ENCODE peak calls at places on chromosome 6, in six cellular contexts. U, I, W, G, N and K are unnamed samples.

GRCh38 chr6:11277275-11278206 is 45.1 kb upstream of the NEDD9 start:
- DNase-seq in U (peak; percentile 59), G (peak; percentile 88), W (no peak), I (no peak), N (no peak), K (no peak)

GRCh38 chr6:110534731-110535164 is 58.3 kb upstream of the SLC22A16 start:
- DNase-seq in I (peak; percentile 75), W (no peak), U (no peak), N (no peak), G (no peak), K (no peak)

GRCh38 chr6:101114703-101115102 is 233.6 kb upstream of the ASCC3 start:
- DNase-seq in W (no peak), U (peak; percentile 2), G (peak; percentile 49), I (peak; percentile 60), N (no peak), K (no peak)

GRCh38 chr6:143374014-143374413 is 76.5 kb downstream of the ADAT2 start:
- DNase-seq in W (no peak), G (no peak), I (no peak), U (no peak), N (no peak), K (no peak)

GRCh38 chr6:145491126-145491525 is 244.2 kb downstream of the EPM2A start:
- DNase-seq in I (no peak), N (peak; percentile 27), W (no peak), U (no peak), G (peak; percentile 41), K (no peak)

GRCh38 chr6:429515-430121 is 38.1 kb downstream of the IRF4 start:
- DNase-seq in I (no peak), W (no peak), U (no peak), G (no peak), N (no peak), K (no peak)

GRCh38 chr6:39214120-39214813 is 15.0 kb downstream of the KCNK5 start:
- DNase-seq in I (no peak), W (no peak), G (no peak), N (no peak), U (no peak), K (no peak)

GRCh38 chr6:122399348-122400120 is at the start of gene HSF2:
- DNase-seq in N (peak; percentile 99), I (peak; percentile 97), W (peak; percentile 98), G (peak; percentile 98), U (peak; percentile 93), K (peak; percentile 94)

GRCh38 chr6:50380409-50381105 is 330.8 kb upstream of the DEFB112 start:
- DNase-seq in G (no peak), U (no peak), W (no peak), I (no peak), N (no peak), K (no peak)

GRCh38 chr6:61809004-61809595 is 476.9 kb downstream of the KHDRBS2 start:
- DNase-seq in W (no peak), U (no peak), G (peak; percentile 60), I (peak; percentile 49), N (no peak), K (no peak)

GRCh38 chr6:119347466-119348307 is 1.9 kb downstream of the MAN1A1 start:
- DNase-seq in U (peak; percentile 47), I (no peak), W (peak; percentile 91), N (peak; percentile 73), G (peak; percentile 9), K (no peak)

GRCh38 chr6:24897186-24897585 is 38.6 kb downstream of the RIPOR2 start:
- DNase-seq in W (no peak), U (no peak), I (no peak), N (no peak), G (no peak), K (no peak)

GRCh38 chr6:33091957-33092356 is 16.2 kb downstream of the HLA-DPB1 start:
- DNase-seq in I (peak; percentile 20), U (no peak), G (peak; percentile 89), N (no peak), W (no peak), K (no peak)

GRCh38 chr6:84635081-84635745 is 129.2 kb downstream of the TBX18 start:
- DNase-seq in W (no peak), U (no peak), I (no peak), G (no peak), N (no peak), K (no peak)

GRCh38 chr6:65708162-65708561 is 1.1 kb upstream of the EYS start:
- DNase-seq in G (no peak), W (no peak), U (no peak), I (no peak), N (no peak), K (no peak)

GRCh38 chr6:56961151-56961550 is 6.2 kb downstream of the BEND6 start:
- DNase-seq in W (no peak), G (no peak), N (no peak), I (peak; percentile 33), U (no peak), K (no peak)

GRCh38 chr6:42704251-42704936 is 18.0 kb downstream of the PRPH2 start:
- DNase-seq in U (no peak), I (no peak), W (no peak), G (peak; percentile 77), N (no peak), K (no peak)

GRCh38 chr6:164069352-164070022 is 655.0 kb downstream of the QKI start:
- DNase-seq in U (no peak), W (no peak), G (no peak), I (peak; percentile 2), N (no peak), K (no peak)

GRCh38 chr6:30087876-30088275 is 12.3 kb upstream of the RNF39 start:
- DNase-seq in U (no peak), W (no peak), G (no peak), N (no peak), I (no peak), K (no peak)

GRCh38 chr6:111951439-111952140 is 78.3 kb upstream of the FYN start:
- DNase-seq in W (no peak), N (no peak), U (no peak), G (no peak), I (no peak), K (no peak)

GRCh38 chr6:1311400-1312192 is at the start of gene FOXQ1:
- DNase-seq in W (peak; percentile 56), N (no peak), I (peak; percentile 45), U (no peak), G (peak; percentile 77), K (peak; percentile 60)

GRCh38 chr6:37663016-37663810 is 34.5 kb downstream of the MDGA1 start:
- DNase-seq in I (no peak), U (no peak), G (no peak), W (no peak), N (no peak), K (peak; percentile 6)

GRCh38 chr6:157774153-157775135 is 48.6 kb upstream of the SNX9 start:
- DNase-seq in W (no peak), U (no peak), N (no peak), I (no peak), G (no peak), K (peak; percentile 21)

GRCh38 chr6:157779705-157780604 is 43.1 kb upstream of the SNX9 start:
- DNase-seq in W (no peak), N (no peak), G (no peak), U (no peak), I (no peak), K (no peak)

GRCh38 chr6:157778719-157779118 is 44.3 kb upstream of the SNX9 start:
- DNase-seq in W (no peak), U (no peak), I (no peak), N (no peak), G (no peak), K (no peak)

GRCh38 chr6:157775376-157775775 is 47.7 kb upstream of the SNX9 start:
- DNase-seq in G (no peak), N (no peak), U (no peak), I (no peak), W (no peak), K (no peak)

DNA sequence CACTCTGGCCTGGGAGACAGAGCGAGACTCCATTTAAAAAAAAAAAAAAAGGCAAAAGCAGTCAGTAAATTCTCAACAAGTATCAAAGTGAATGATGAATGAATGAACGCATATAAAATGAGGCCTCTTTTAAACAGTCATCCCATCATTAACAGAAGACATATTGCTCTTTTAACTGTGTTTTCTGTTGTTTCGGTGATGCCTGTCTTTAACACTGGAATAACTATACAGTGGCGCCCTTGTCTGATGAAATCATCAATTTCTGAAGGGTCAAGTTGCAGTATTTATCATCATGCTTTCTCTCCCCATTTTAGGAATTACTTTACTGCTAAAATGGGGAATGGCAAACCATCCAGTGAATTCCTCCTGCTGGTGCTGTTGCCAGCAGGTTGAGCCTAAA is 45.7 kb upstream of the SNX9 start:
- DNase-seq in U (no peak), I (no peak), W (no peak), N (no peak), G (no peak), K (no peak)
- TF ChIP-seq CTCF in U (no peak), I (no peak), W (no peak), N (no peak), G (no peak), K (no peak)

DNA sequence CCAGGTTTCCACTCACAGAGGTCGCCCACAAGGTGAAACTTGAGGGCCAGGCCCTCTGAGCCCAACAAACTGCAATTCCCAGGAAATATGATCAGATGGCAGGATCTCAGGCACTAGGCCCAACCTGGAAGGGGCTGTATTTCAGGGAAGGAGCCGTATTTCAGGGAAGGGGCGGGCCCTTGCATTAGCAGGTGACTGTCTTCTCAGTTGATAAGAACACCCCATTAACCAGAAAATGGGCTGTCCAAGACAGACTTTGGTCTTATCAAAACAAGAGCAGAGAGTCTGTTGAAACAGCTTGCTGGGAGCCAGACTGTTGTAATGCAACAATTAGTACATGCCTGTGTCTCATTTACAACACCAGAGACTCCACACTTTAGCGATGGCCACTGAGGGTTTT is 10.9 kb upstream of the BNIP5 start:
- DNase-seq in W (no peak), U (no peak), I (no peak), G (no peak), N (no peak), K (no peak)
- TF ChIP-seq CTCF in W (no peak), U (no peak), I (no peak), G (no peak), N (no peak), K (no peak)

DNA sequence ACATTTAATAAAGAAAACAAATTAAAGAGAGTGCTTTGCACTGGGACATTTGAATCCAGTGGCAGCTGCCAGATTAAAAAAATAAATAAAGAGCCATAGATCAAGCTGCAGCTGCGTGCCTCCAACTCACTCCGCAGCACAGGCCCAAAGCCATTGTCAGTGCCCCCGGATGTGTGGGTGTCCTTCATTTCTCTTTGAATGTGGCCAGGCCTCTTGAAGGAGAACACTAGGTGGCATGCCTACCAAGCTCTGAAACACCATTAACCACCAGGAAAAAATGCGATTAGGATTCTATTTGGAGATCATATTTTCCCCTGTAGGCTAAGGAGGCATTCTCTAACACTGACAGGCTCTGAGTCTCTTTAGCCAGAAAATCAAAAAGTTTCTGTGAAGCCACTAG is 549.8 kb downstream of the PRKN start:
- DNase-seq in W (no peak), I (peak; percentile 10), U (no peak), N (no peak), G (peak; percentile 51), K (no peak)
- TF ChIP-seq CTCF in W (no peak), I (peak; percentile 12), U (no peak), N (peak; percentile 31), G (peak; percentile 55), K (no peak)

GRCh38 chr6:3785745-3786098 is 34.2 kb upstream of the PXDC1 start:
- DNase-seq in W (no peak), U (no peak), G (no peak), I (no peak), N (no peak), K (no peak)
- TF ChIP-seq CTCF in W (no peak), U (no peak), G (no peak), I (no peak), N (no peak), K (no peak)